ENCODE peak calls at places on chromosomes 4 and X, in eight cellular contexts. E is fibroblast of the aortic adventitia, V is kidney glomerular epithelial cell, H is NCI-H748 treated with DMSO at 0.1 percent for 48 hours, O is sciatic nerve, S is HTR-8/SVneo, D is activated T-helper 1 cell treated with Interleukin-2 at 50 U/mL for 16 hours, Y is RPMI7951. Q is an unnamed sample.

GRCh38 chr4:44121210-44121609 is 327.4 kb downstream of the KCTD8 start:
- DNase-seq in E (no peak), V (no peak), H (no peak), O (no peak), S (no peak), D (no peak), Y (no peak), Q (no peak)

GRCh38 chrX:55624403-55624802 is 1.2 kb downstream of the FOXR2 start:
- DNase-seq in E (no peak), V (no peak), H (no peak), O (no peak), S (no peak), D (no peak), Y (peak), Q (no peak)

GRCh38 chr4:89193828-89194227 is 82.5 kb downstream of the TIGD2 start:
- DNase-seq in E (no peak), V (no peak), H (no peak), O (no peak), S (peak), D (no peak), Y (no peak), Q (no peak)

GRCh38 chr4:108709234-108709633 is 53.6 kb downstream of the ETNPPL start:
- DNase-seq in E (no peak), V (no peak), H (no peak), O (no peak), S (no peak), D (no peak), Y (no peak), Q (no peak)

GRCh38 chr4:25107827-25108516 is 52.3 kb downstream of the SEPSECS start:
- DNase-seq in E (no peak), V (no peak), H (no peak), O (no peak), S (no peak), D (no peak), Y (no peak), Q (no peak)

GRCh38 chr4:158856852-158857251 is 88.0 kb downstream of the FNIP2 start:
- DNase-seq in E (peak), V (peak), H (peak), O (no peak), S (peak), D (no peak), Y (peak), Q (peak)

GRCh38 chrX:49273181-49273727 is 3.7 kb downstream of the PPP1R3F start:
- DNase-seq in E (no peak), V (no peak), H (no peak), O (no peak), S (no peak), D (no peak), Y (no peak), Q (no peak)

GRCh38 chrX:110847334-110847733 is 51.7 kb upstream of the CHRDL1 start:
- DNase-seq in E (peak), V (peak), H (peak), O (no peak), S (peak), D (no peak), Y (peak), Q (peak)

GRCh38 chrX:109873983-109874382 is 128.9 kb upstream of the TMEM164 start:
- DNase-seq in E (no peak), V (no peak), H (no peak), O (no peak), S (no peak), D (no peak), Y (no peak), Q (no peak)

GRCh38 chrX:13048265-13048664 is 3.8 kb upstream of the FAM9C start:
- DNase-seq in E (no peak), V (no peak), H (no peak), O (no peak), S (no peak), D (no peak), Y (peak), Q (no peak)

GRCh38 chrX:42944381-42944998 is 166.5 kb upstream of the PPP1R2C start:
- DNase-seq in E (no peak), V (no peak), H (no peak), O (no peak), S (no peak), D (no peak), Y (no peak), Q (no peak)

GRCh38 chrX:130916636-130917422 is 13.8 kb upstream of the ENOX2 start:
- DNase-seq in E (peak), V (peak), H (peak), O (peak), S (no peak), D (no peak), Y (peak), Q (peak)

GRCh38 chrX:27966955-27967354 is 14.3 kb downstream of the DCAF8L1 start:
- DNase-seq in E (peak), V (no peak), H (no peak), O (no peak), S (no peak), D (no peak), Y (no peak), Q (no peak)

GRCh38 chr4:122152699-122153328 is 683 bp downstream of the BLTP1 start:
- DNase-seq in E (peak), V (peak), H (peak), O (peak), S (peak), D (peak), Y (peak), Q (no peak)

GRCh38 chrX:154517101-154517781 is 1.2 kb upstream of the FAM3A start:
- DNase-seq in E (no peak), V (no peak), H (no peak), O (no peak), S (no peak), D (no peak), Y (no peak), Q (no peak)

GRCh38 chr4:153022233-153022632 is 86.1 kb downstream of the FHDC1 start:
- DNase-seq in E (no peak), V (no peak), H (no peak), O (no peak), S (no peak), D (no peak), Y (no peak), Q (no peak)

GRCh38 chrX:85379174-85379907 is at the start of gene POF1B:
- DNase-seq in E (no peak), V (no peak), H (peak), O (no peak), S (no peak), D (no peak), Y (no peak), Q (no peak)

GRCh38 chr4:140904904-140905303 is 148.7 kb upstream of the TBC1D9 start:
- DNase-seq in E (no peak), V (no peak), H (no peak), O (no peak), S (no peak), D (no peak), Y (no peak), Q (no peak)

GRCh38 chr4:29304595-29304994 is 1415.6 kb upstream of the PCDH7 start:
- DNase-seq in E (no peak), V (no peak), H (no peak), O (no peak), S (no peak), D (no peak), Y (no peak), Q (no peak)

GRCh38 chr4:98519268-98519993 is 139.0 kb downstream of the TSPAN5 start:
- DNase-seq in E (peak), V (peak), H (no peak), O (no peak), S (no peak), D (no peak), Y (no peak), Q (no peak)

GRCh38 chrX:82333575-82333974 is 1131.7 kb downstream of the SH3BGRL start:
- DNase-seq in E (no peak), V (no peak), H (no peak), O (no peak), S (no peak), D (no peak), Y (no peak), Q (no peak)

GRCh38 chrX:37846141-37846540 is 1.2 kb downstream of the DYNLT3 start:
- DNase-seq in E (no peak), V (no peak), H (no peak), O (no peak), S (no peak), D (no peak), Y (peak), Q (no peak)

GRCh38 chr4:20445933-20446723 is 194.4 kb downstream of the SLIT2 start:
- DNase-seq in E (peak), V (no peak), H (no peak), O (no peak), S (no peak), D (no peak), Y (peak), Q (no peak)

GRCh38 chr4:185950891-185951290 is 118.1 kb upstream of the TLR3 start:
- DNase-seq in E (peak), V (peak), H (no peak), O (no peak), S (no peak), D (no peak), Y (no peak), Q (no peak)

GRCh38 chrX:31508338-31508737 is 436.5 kb upstream of the FTHL17 start:
- DNase-seq in E (peak), V (peak), H (no peak), O (no peak), S (no peak), D (no peak), Y (peak), Q (no peak)

GRCh38 chr4:177220376-177220775 is 89.3 kb upstream of the NEIL3 start:
- DNase-seq in E (peak), V (peak), H (no peak), O (no peak), S (no peak), D (no peak), Y (peak), Q (no peak)

GRCh38 chr4:7873881-7874280 is 65.8 kb downstream of the AFAP1 start:
- DNase-seq in E (peak), V (no peak), H (no peak), O (no peak), S (no peak), D (no peak), Y (no peak), Q (no peak)

GRCh38 chr4:151227731-151228130 is 49.2 kb upstream of the PRSS48 start:
- DNase-seq in E (peak), V (peak), H (no peak), O (peak), S (no peak), D (no peak), Y (peak), Q (no peak)

GRCh38 chr4:26342328-26343040 is 21.7 kb downstream of the RBPJ start:
- DNase-seq in E (peak), V (peak), H (no peak), O (no peak), S (peak), D (no peak), Y (peak), Q (peak)

GRCh38 chr4:89929425-89930272 is 35.0 kb downstream of the MMRN1 start:
- DNase-seq in E (no peak), V (peak), H (no peak), O (no peak), S (no peak), D (no peak), Y (no peak), Q (no peak)

GRCh38 chr4:53914313-53915016 is 149.9 kb downstream of the CHIC2 start:
- DNase-seq in E (peak), V (peak), H (no peak), O (no peak), S (no peak), D (no peak), Y (peak), Q (no peak)

GRCh38 chrX:145213504-145213903 is 33.8 kb upstream of the SPANXN1 start:
- DNase-seq in E (no peak), V (no peak), H (no peak), O (no peak), S (no peak), D (no peak), Y (peak), Q (no peak)

GRCh38 chrX:136880003-136880451 is 498 bp downstream of the RBMX start:
- DNase-seq in E (peak), V (peak), H (peak), O (no peak), S (no peak), D (peak), Y (peak), Q (no peak)

GRCh38 chrX:81174286-81174685 is 27.4 kb downstream of the HMGN5 start:
- DNase-seq in E (peak), V (peak), H (no peak), O (no peak), S (no peak), D (no peak), Y (peak), Q (no peak)

GRCh38 chr4:164931551-164932324 is 45.7 kb downstream of the TRIM61 start:
- DNase-seq in E (no peak), V (no peak), H (no peak), O (no peak), S (peak), D (no peak), Y (peak), Q (no peak)

GRCh38 chr4:155099231-155099630 is 109.2 kb upstream of the NPY2R start:
- DNase-seq in E (no peak), V (no peak), H (no peak), O (no peak), S (no peak), D (no peak), Y (no peak), Q (no peak)

GRCh38 chrX:154730271-154730883 is 20.5 kb downstream of the GAB3 start:
- DNase-seq in E (peak), V (no peak), H (no peak), O (peak), S (no peak), D (no peak), Y (peak), Q (no peak)